ENCODE peak calls at places on chromosomes 6 and 20, in five cellular contexts. One of them, this sample, is unnamed.
A peak's percentile ranks its signal among the peaks of the same experiment; 100 is the strongest.

GRCh38 chr6:152150196-152150595 is 342.7 kb downstream of the ESR1 start:
- DNase-seq in endothelial cell of umbilical vein: no peak
- DNase-seq in HepG2: no peak
- DNase-seq in A549: no peak
- DNase-seq in K562: no peak
- DNase-seq in this sample: no peak

GRCh38 chr6:7590918-7591302 is 912 bp downstream of the SNRNP48 start:
- DNase-seq in K562: peak; percentile 65
- DNase-seq in endothelial cell of umbilical vein: peak; percentile 22
- DNase-seq in HepG2: peak; percentile 30
- DNase-seq in A549: no peak
- DNase-seq in this sample: peak; percentile 51

GRCh38 chr20:40489886-40490285 is 199.2 kb downstream of the MAFB start:
- DNase-seq in endothelial cell of umbilical vein: no peak
- DNase-seq in A549: no peak
- DNase-seq in K562: no peak
- DNase-seq in HepG2: no peak
- DNase-seq in this sample: no peak

GRCh38 chr6:37050854-37051137 is 45.3 kb downstream of the FGD2 start:
- DNase-seq in endothelial cell of umbilical vein: no peak
- DNase-seq in K562: no peak
- DNase-seq in HepG2: no peak
- DNase-seq in A549: no peak
- DNase-seq in this sample: no peak

GRCh38 chr20:38550274-38550673 is 30.7 kb upstream of the ADIG start:
- DNase-seq in A549: peak; percentile 25
- DNase-seq in endothelial cell of umbilical vein: no peak
- DNase-seq in K562: no peak
- DNase-seq in HepG2: peak; percentile 16
- DNase-seq in this sample: peak; percentile 24

GRCh38 chr6:159117031-159117430 is 52.2 kb upstream of the FNDC1 start:
- DNase-seq in endothelial cell of umbilical vein: no peak
- DNase-seq in HepG2: no peak
- DNase-seq in K562: no peak
- DNase-seq in A549: no peak
- DNase-seq in this sample: no peak

GRCh38 chr20:43188861-43189613 is 669 bp downstream of the PTPRT start:
- DNase-seq in HepG2: no peak
- DNase-seq in A549: no peak
- DNase-seq in K562: no peak
- DNase-seq in endothelial cell of umbilical vein: no peak
- DNase-seq in this sample: no peak

GRCh38 chr20:62645613-62646012 is 3.3 kb downstream of the SLCO4A1 start:
- DNase-seq in HepG2: no peak
- DNase-seq in endothelial cell of umbilical vein: no peak
- DNase-seq in K562: no peak
- DNase-seq in A549: no peak
- DNase-seq in this sample: no peak

GRCh38 chr20:57097245-57097935 is 169.1 kb downstream of the BMP7 start:
- DNase-seq in HepG2: no peak
- DNase-seq in K562: no peak
- DNase-seq in A549: no peak
- DNase-seq in endothelial cell of umbilical vein: no peak
- DNase-seq in this sample: no peak

GRCh38 chr20:38270869-38271608 is 10.5 kb upstream of the KIAA1755 start:
- DNase-seq in A549: peak; percentile 30
- DNase-seq in HepG2: no peak
- DNase-seq in endothelial cell of umbilical vein: peak; percentile 94
- DNase-seq in K562: no peak
- DNase-seq in this sample: peak; percentile 24

GRCh38 chr6:167988945-167989841 is 8.3 kb upstream of the KIF25 start:
- DNase-seq in HepG2: no peak
- DNase-seq in K562: no peak
- DNase-seq in A549: no peak
- DNase-seq in endothelial cell of umbilical vein: no peak
- DNase-seq in this sample: no peak

GRCh38 chr6:43911625-43912577 is 141.9 kb downstream of the VEGFA start:
- DNase-seq in HepG2: peak; percentile 46
- DNase-seq in endothelial cell of umbilical vein: no peak
- DNase-seq in A549: no peak
- DNase-seq in K562: no peak
- DNase-seq in this sample: no peak

GRCh38 chr6:4698901-4699659 is 77.1 kb upstream of the CDYL start:
- DNase-seq in HepG2: no peak
- DNase-seq in endothelial cell of umbilical vein: no peak
- DNase-seq in K562: no peak
- DNase-seq in A549: no peak
- DNase-seq in this sample: no peak

GRCh38 chr6:169335301-169335700 is 81.7 kb upstream of the THBS2 start:
- DNase-seq in A549: no peak
- DNase-seq in endothelial cell of umbilical vein: no peak
- DNase-seq in HepG2: no peak
- DNase-seq in K562: no peak
- DNase-seq in this sample: no peak

GRCh38 chr20:48017992-48018391 is 232.7 kb upstream of the SULF2 start:
- DNase-seq in endothelial cell of umbilical vein: no peak
- DNase-seq in HepG2: no peak
- DNase-seq in K562: no peak
- DNase-seq in A549: no peak
- DNase-seq in this sample: no peak

GRCh38 chr6:142489722-142490610 is 188.2 kb downstream of the ADGRG6 start:
- DNase-seq in endothelial cell of umbilical vein: no peak
- DNase-seq in A549: no peak
- DNase-seq in HepG2: no peak
- DNase-seq in K562: no peak
- DNase-seq in this sample: no peak

GRCh38 chr6:105769197-105769596 is 316.9 kb upstream of the PRDM1 start:
- DNase-seq in K562: no peak
- DNase-seq in endothelial cell of umbilical vein: no peak
- DNase-seq in HepG2: no peak
- DNase-seq in A549: no peak
- DNase-seq in this sample: no peak

GRCh38 chr6:34145161-34146020 is 496 bp downstream of the GRM4 start:
- DNase-seq in A549: no peak
- DNase-seq in endothelial cell of umbilical vein: peak; percentile 25
- DNase-seq in K562: peak; percentile 21
- DNase-seq in HepG2: no peak
- DNase-seq in this sample: no peak

GRCh38 chr20:37195018-37195417 is 15.7 kb upstream of the MROH8 start:
- DNase-seq in HepG2: no peak
- DNase-seq in K562: no peak
- DNase-seq in A549: no peak
- DNase-seq in endothelial cell of umbilical vein: no peak
- DNase-seq in this sample: no peak

GRCh38 chr6:50305660-50306059 is 255.9 kb upstream of the DEFB112 start:
- DNase-seq in endothelial cell of umbilical vein: no peak
- DNase-seq in HepG2: peak; percentile 2
- DNase-seq in K562: no peak
- DNase-seq in A549: no peak
- DNase-seq in this sample: peak; percentile 7

GRCh38 chr6:154292066-154292465 is 64.5 kb downstream of the IPCEF1 start:
- DNase-seq in HepG2: no peak
- DNase-seq in A549: no peak
- DNase-seq in K562: no peak
- DNase-seq in endothelial cell of umbilical vein: no peak
- DNase-seq in this sample: no peak

GRCh38 chr6:2471474-2471873 is 226.1 kb upstream of the GMDS start:
- DNase-seq in HepG2: no peak
- DNase-seq in A549: no peak
- DNase-seq in K562: no peak
- DNase-seq in endothelial cell of umbilical vein: no peak
- DNase-seq in this sample: no peak

GRCh38 chr6:14472964-14473363 is 355.4 kb downstream of the CD83 start:
- DNase-seq in HepG2: no peak
- DNase-seq in endothelial cell of umbilical vein: no peak
- DNase-seq in K562: peak; percentile 65
- DNase-seq in A549: no peak
- DNase-seq in this sample: peak; percentile 40

GRCh38 chr20:41408131-41408789 is 41.6 kb upstream of the EMILIN3 start:
- DNase-seq in HepG2: no peak
- DNase-seq in A549: no peak
- DNase-seq in endothelial cell of umbilical vein: no peak
- DNase-seq in K562: no peak
- DNase-seq in this sample: peak; percentile 88

GRCh38 chr20:53517146-53517545 is 76.5 kb downstream of the ZNF217 start:
- DNase-seq in A549: no peak
- DNase-seq in endothelial cell of umbilical vein: no peak
- DNase-seq in HepG2: peak; percentile 38
- DNase-seq in K562: peak; percentile 60
- DNase-seq in this sample: no peak

GRCh38 chr20:50670126-50670862 is 21.0 kb downstream of the RIPOR3 start:
- DNase-seq in HepG2: peak; percentile 89
- DNase-seq in K562: no peak
- DNase-seq in A549: peak; percentile 75
- DNase-seq in endothelial cell of umbilical vein: no peak
- DNase-seq in this sample: no peak

GRCh38 chr6:27752038-27752885 is 159.9 kb downstream of the OR2B2 start:
- DNase-seq in K562: peak; percentile 88
- DNase-seq in A549: peak; percentile 28
- DNase-seq in HepG2: peak; percentile 89
- DNase-seq in endothelial cell of umbilical vein: peak; percentile 89
- DNase-seq in this sample: peak; percentile 88

GRCh38 chr6:5361371-5361770 is 100.1 kb downstream of the FARS2 start:
- DNase-seq in A549: no peak
- DNase-seq in endothelial cell of umbilical vein: peak; percentile 96
- DNase-seq in HepG2: no peak
- DNase-seq in K562: no peak
- DNase-seq in this sample: peak; percentile 25

GRCh38 chr6:51717477-51717876 is 369.9 kb downstream of the PKHD1 start:
- DNase-seq in endothelial cell of umbilical vein: no peak
- DNase-seq in HepG2: no peak
- DNase-seq in A549: no peak
- DNase-seq in K562: no peak
- DNase-seq in this sample: no peak

GRCh38 chr6:100464910-100465700 is at the start of gene SIM1:
- DNase-seq in HepG2: no peak
- DNase-seq in K562: no peak
- DNase-seq in endothelial cell of umbilical vein: peak; percentile 91
- DNase-seq in A549: no peak
- DNase-seq in this sample: peak; percentile 77

GRCh38 chr20:3767434-3768341 is at the start of gene ADISSP:
- DNase-seq in endothelial cell of umbilical vein: peak; percentile 98
- DNase-seq in A549: peak; percentile 99
- DNase-seq in HepG2: peak; percentile 99
- DNase-seq in K562: peak; percentile 96
- DNase-seq in this sample: no peak

GRCh38 chr20:3765171-3765887 is 2.2 kb downstream of the ADISSP start:
- DNase-seq in K562: no peak
- DNase-seq in endothelial cell of umbilical vein: no peak
- DNase-seq in A549: no peak
- DNase-seq in HepG2: no peak
- DNase-seq in this sample: peak; percentile 16

GRCh38 chr20:3768342-3769130 is 983 bp upstream of the ADISSP start:
- DNase-seq in endothelial cell of umbilical vein: peak; percentile 75
- DNase-seq in HepG2: peak; percentile 83
- DNase-seq in A549: peak; percentile 89
- DNase-seq in K562: peak; percentile 71
- DNase-seq in this sample: peak; percentile 93

GRCh38 chr20:3766381-3766780 is 1.2 kb downstream of the ADISSP start:
- DNase-seq in K562: no peak
- DNase-seq in HepG2: no peak
- DNase-seq in A549: no peak
- DNase-seq in endothelial cell of umbilical vein: no peak
- DNase-seq in this sample: no peak

GRCh38 chr20:3766832-3767433 is 620 bp downstream of the ADISSP start:
- DNase-seq in K562: peak; percentile 78
- DNase-seq in HepG2: no peak
- DNase-seq in endothelial cell of umbilical vein: no peak
- DNase-seq in A549: no peak
- DNase-seq in this sample: peak; percentile 36
- TF ChIP-seq MAX in K562: no peak
- TF ChIP-seq MAX in HepG2: no peak
- TF ChIP-seq MAX in endothelial cell of umbilical vein: no peak
- TF ChIP-seq MAX in A549: no peak
- TF ChIP-seq MAX in this sample: no peak

DNA sequence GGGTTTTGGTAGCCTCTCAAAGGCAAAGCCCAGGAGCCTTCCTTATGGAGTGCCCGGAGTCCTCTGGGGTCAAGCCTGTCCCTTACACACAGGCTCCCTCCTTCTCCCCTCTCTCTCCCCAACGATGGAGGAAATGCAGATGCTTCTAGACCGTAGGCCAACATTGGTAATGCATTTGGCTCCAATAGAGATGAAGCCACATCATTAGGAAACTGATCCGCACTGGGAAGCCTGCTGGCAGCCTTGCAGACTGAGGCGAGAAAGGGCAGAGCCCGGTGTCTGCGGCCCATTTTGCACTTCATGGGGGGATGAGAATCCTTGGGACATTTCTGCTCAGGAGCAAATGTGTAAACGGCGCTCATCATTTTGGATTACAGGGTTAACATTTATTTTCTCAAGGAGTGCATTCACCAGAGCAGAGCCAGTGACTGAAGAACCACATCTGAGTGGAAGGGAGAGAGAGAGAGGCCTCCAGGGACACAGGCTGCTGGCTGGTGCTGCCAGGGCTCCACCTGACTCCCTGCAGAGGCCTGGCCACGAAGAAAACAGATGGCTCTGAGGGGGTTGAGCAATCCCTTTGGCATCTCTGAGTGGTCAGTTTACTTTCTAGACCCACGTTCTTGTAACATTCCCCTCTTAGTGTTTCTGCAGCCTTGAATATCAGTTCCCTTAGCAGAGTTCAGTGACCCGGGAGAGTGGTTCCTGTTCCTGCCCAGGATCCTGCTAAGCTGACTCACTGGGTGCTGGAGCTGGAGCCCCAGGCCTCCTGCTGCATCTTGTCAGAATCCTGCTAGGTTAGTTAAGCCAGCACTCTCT is 4.4 kb upstream of the CST3 start:
- DNase-seq in endothelial cell of umbilical vein: peak; percentile 58
- DNase-seq in A549: no peak
- DNase-seq in K562: no peak
- DNase-seq in HepG2: no peak
- DNase-seq in this sample: peak; percentile 77
- TF ChIP-seq MYC in endothelial cell of umbilical vein: no peak
- TF ChIP-seq MYC in A549: no peak
- TF ChIP-seq MYC in K562: no peak
- TF ChIP-seq MYC in HepG2: no peak
- TF ChIP-seq MYC in this sample: no peak

DNA sequence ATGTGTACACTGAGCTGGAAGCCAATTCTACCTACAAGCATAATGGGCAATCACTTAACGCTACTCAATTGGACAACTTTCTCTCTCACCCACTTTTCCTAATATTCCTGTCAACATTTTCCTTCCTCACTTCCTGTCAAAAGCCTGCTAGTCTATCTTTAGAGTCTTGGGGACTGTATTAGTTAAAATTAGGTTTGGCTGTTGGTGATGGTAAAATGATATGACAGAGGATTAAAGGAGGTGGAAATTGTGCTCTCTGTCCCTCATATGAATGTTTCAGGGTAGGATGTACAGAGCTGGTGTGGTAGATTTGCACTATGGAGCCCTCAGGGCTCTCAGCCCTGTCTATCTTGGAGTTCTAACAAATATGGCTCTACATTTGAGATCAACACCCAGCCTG is 129.7 kb downstream of the CEP57L1 start:
- DNase-seq in HepG2: no peak
- DNase-seq in endothelial cell of umbilical vein: no peak
- DNase-seq in A549: no peak
- DNase-seq in K562: no peak
- DNase-seq in this sample: no peak
- TF ChIP-seq CTCF in HepG2: no peak
- TF ChIP-seq CTCF in endothelial cell of umbilical vein: no peak
- TF ChIP-seq CTCF in A549: no peak
- TF ChIP-seq CTCF in K562: no peak
- TF ChIP-seq CTCF in this sample: no peak

GRCh38 chr6:166203003-166203640 is 35.5 kb upstream of the TBXT start:
- DNase-seq in K562: no peak
- DNase-seq in A549: no peak
- DNase-seq in endothelial cell of umbilical vein: no peak
- DNase-seq in HepG2: no peak
- DNase-seq in this sample: no peak
- TF ChIP-seq MAX in K562: no peak
- TF ChIP-seq MAX in A549: no peak
- TF ChIP-seq MAX in endothelial cell of umbilical vein: no peak
- TF ChIP-seq MAX in HepG2: no peak
- TF ChIP-seq MAX in this sample: no peak

This sample was measured in NB4.